ENCODE peak calls at places on chromosomes 11 and 22, in eight cellular contexts. P, G, H, U, O, K, F and Q are unnamed samples.

GRCh38 chr11:62611705-62612365 is 740 bp downstream of the EML3 start:
- DNase-seq in H (no peak), P (no peak), F (peak), K (no peak), O (peak), U (peak), G (peak), Q (peak)

GRCh38 chr11:66691311-66691980 is 13.8 kb upstream of the RBM4B start:
- DNase-seq in G (no peak), H (no peak), F (peak), P (no peak), K (no peak), O (no peak), U (no peak), Q (no peak)

GRCh38 chr11:80163011-80163410 is 722.2 kb upstream of the TENM4 start:
- DNase-seq in G (no peak), U (peak), K (no peak), H (no peak), O (peak), P (no peak), F (no peak), Q (peak)

GRCh38 chr11:128806496-128807261 is 60.4 kb downstream of the KCNJ1 start:
- DNase-seq in P (no peak), H (no peak), K (no peak), F (no peak), O (no peak), U (no peak), G (no peak), Q (peak)

GRCh38 chr22:17198188-17199130 is 20.8 kb downstream of the ADA2 start:
- DNase-seq in P (no peak), G (no peak), K (no peak), U (peak), O (no peak), H (no peak), F (peak), Q (no peak)

GRCh38 chr11:94725071-94725470 is 43.1 kb upstream of the AMOTL1 start:
- DNase-seq in F (no peak), H (no peak), P (no peak), G (no peak), K (no peak), O (no peak), U (no peak), Q (no peak)

GRCh38 chr22:36536717-36537116 is 7.8 kb upstream of the EIF3D start:
- DNase-seq in U (no peak), P (no peak), F (no peak), K (no peak), H (no peak), O (no peak), G (no peak), Q (no peak)

GRCh38 chr22:44191036-44191454 is 10.3 kb downstream of the PARVG start:
- DNase-seq in K (no peak), G (no peak), P (no peak), F (no peak), H (no peak), U (no peak), O (peak), Q (no peak)

GRCh38 chr11:110991621-110992355 is 253.7 kb upstream of the POU2AF2 start:
- DNase-seq in U (peak), P (no peak), F (no peak), H (peak), K (peak), O (peak), G (no peak), Q (no peak)

GRCh38 chr11:89922195-89922660 is at the start of gene TRIM49D1:
- DNase-seq in F (no peak), G (no peak), U (no peak), O (no peak), K (no peak), P (no peak), H (no peak), Q (no peak)

GRCh38 chr11:104918113-104918824 is 20.0 kb upstream of the CASP12 start:
- DNase-seq in H (no peak), P (no peak), O (peak), K (no peak), U (peak), F (no peak), G (no peak), Q (peak)

GRCh38 chr11:63901660-63902059 is 15.3 kb downstream of the RCOR2 start:
- DNase-seq in F (no peak), K (no peak), P (no peak), G (no peak), O (peak), U (no peak), H (no peak), Q (no peak)
- TF ChIP-seq CTCF in F (no peak), K (no peak), P (no peak), G (no peak), O (peak), U (peak), H (peak), Q (peak)

GRCh38 chr11:65314501-65315203 is at the start of gene CDC42EP2:
- DNase-seq in G (peak), F (peak), P (peak), O (peak), K (peak), H (no peak), U (peak), Q (peak)
- TF ChIP-seq CTCF in G (no peak), F (no peak), P (no peak), O (no peak), K (no peak), H (no peak), U (no peak), Q (no peak)

GRCh38 chr22:19472233-19472632 is 6.8 kb downstream of the UFD1 start:
- DNase-seq in P (no peak), O (no peak), F (no peak), K (no peak), G (no peak), H (no peak), U (no peak), Q (no peak)

GRCh38 chr22:19476023-19476422 is 3.0 kb downstream of the UFD1 start:
- DNase-seq in U (no peak), P (no peak), H (no peak), F (no peak), K (no peak), O (no peak), G (no peak), Q (no peak)

GRCh38 chr22:19470010-19470409 is 9.0 kb downstream of the UFD1 start:
- DNase-seq in P (no peak), K (no peak), G (no peak), U (no peak), F (no peak), O (no peak), H (no peak), Q (no peak)

GRCh38 chr22:19471572-19471971 is 7.4 kb downstream of the UFD1 start:
- DNase-seq in G (no peak), F (no peak), K (no peak), H (no peak), P (no peak), U (no peak), O (no peak), Q (no peak)

GRCh38 chr22:19473578-19473977 is 5.4 kb downstream of the UFD1 start:
- DNase-seq in U (no peak), K (no peak), G (no peak), F (no peak), O (no peak), P (no peak), H (no peak), Q (peak)
- TF ChIP-seq CTCF in U (peak), K (no peak), G (no peak), F (no peak), O (no peak), P (no peak), H (no peak), Q (peak)

GRCh38 chr11:114308689-114309089 is 12.5 kb downstream of the NNMT start:
- DNase-seq in O (peak), G (no peak), U (peak), F (no peak), K (peak), P (no peak), H (no peak), Q (no peak)

GRCh38 chr11:114310095-114310494 is 13.9 kb downstream of the NNMT start:
- DNase-seq in F (no peak), P (no peak), H (no peak), O (no peak), U (peak), G (no peak), K (no peak), Q (no peak)

GRCh38 chr11:114309517-114309916 is 13.3 kb downstream of the NNMT start:
- DNase-seq in P (no peak), H (no peak), F (no peak), O (no peak), U (no peak), G (no peak), K (no peak), Q (no peak)

GRCh38 chr11:114314096-114314495 is 17.9 kb downstream of the NNMT start:
- DNase-seq in K (no peak), U (peak), O (no peak), P (no peak), F (no peak), H (no peak), G (no peak), Q (no peak)

GRCh38 chr11:114311946-114312345 is 15.7 kb downstream of the NNMT start:
- DNase-seq in O (no peak), U (peak), K (no peak), P (no peak), F (no peak), H (no peak), G (no peak), Q (no peak)
- TF ChIP-seq CTCF in O (no peak), U (no peak), K (no peak), P (no peak), F (no peak), H (no peak), G (no peak), Q (no peak)